ENCODE peak calls at places on chromosomes 3 and 15, in four cellular contexts. One of them, this sample, is unnamed.

GRCh38 chr3:15052335-15053242 is 12.5 kb downstream of the MRPS25 start:
- DNase-seq in neural crest cell: no peak
- DNase-seq in stimulated activated CD8-positive, alpha-beta memory T cell treated with anti-CD3 and anti-CD28 coated beads, Interleukin-7, amount 100 ng/mL, for 1 hour: no peak
- DNase-seq in GM12891: no peak
- DNase-seq in this sample: no peak

GRCh38 chr15:80580107-80580506 is 115.0 kb upstream of the ABHD17C start:
- DNase-seq in stimulated activated CD8-positive, alpha-beta memory T cell treated with anti-CD3 and anti-CD28 coated beads, Interleukin-7, amount 100 ng/mL, for 1 hour: no peak
- DNase-seq in GM12891: no peak
- DNase-seq in neural crest cell: no peak
- DNase-seq in this sample: no peak

GRCh38 chr3:150238043-150238802 is 169.9 kb upstream of the TSC22D2 start:
- DNase-seq in neural crest cell: no peak
- DNase-seq in GM12891: no peak
- DNase-seq in stimulated activated CD8-positive, alpha-beta memory T cell treated with anti-CD3 and anti-CD28 coated beads, Interleukin-7, amount 100 ng/mL, for 1 hour: no peak
- DNase-seq in this sample: peak

GRCh38 chr3:188053710-188054379 is 100.1 kb upstream of the LPP start:
- DNase-seq in stimulated activated CD8-positive, alpha-beta memory T cell treated with anti-CD3 and anti-CD28 coated beads, Interleukin-7, amount 100 ng/mL, for 1 hour: no peak
- DNase-seq in GM12891: no peak
- DNase-seq in neural crest cell: no peak
- DNase-seq in this sample: no peak

GRCh38 chr15:80818996-80819395 is 39.8 kb downstream of the CEMIP start:
- DNase-seq in neural crest cell: no peak
- DNase-seq in GM12891: no peak
- DNase-seq in stimulated activated CD8-positive, alpha-beta memory T cell treated with anti-CD3 and anti-CD28 coated beads, Interleukin-7, amount 100 ng/mL, for 1 hour: no peak
- DNase-seq in this sample: peak

GRCh38 chr15:22265056-22265945 is 185.0 kb downstream of the OR4M2 start:
- DNase-seq in stimulated activated CD8-positive, alpha-beta memory T cell treated with anti-CD3 and anti-CD28 coated beads, Interleukin-7, amount 100 ng/mL, for 1 hour: no peak
- DNase-seq in neural crest cell: no peak
- DNase-seq in GM12891: no peak
- DNase-seq in this sample: no peak

GRCh38 chr3:11391930-11392688 is 119.9 kb downstream of the ATG7 start:
- DNase-seq in neural crest cell: no peak
- DNase-seq in stimulated activated CD8-positive, alpha-beta memory T cell treated with anti-CD3 and anti-CD28 coated beads, Interleukin-7, amount 100 ng/mL, for 1 hour: no peak
- DNase-seq in GM12891: no peak
- DNase-seq in this sample: no peak

GRCh38 chr3:31793821-31794220 is 187.2 kb downstream of the OSBPL10 start:
- DNase-seq in stimulated activated CD8-positive, alpha-beta memory T cell treated with anti-CD3 and anti-CD28 coated beads, Interleukin-7, amount 100 ng/mL, for 1 hour: no peak
- DNase-seq in GM12891: no peak
- DNase-seq in neural crest cell: no peak
- DNase-seq in this sample: no peak

GRCh38 chr3:126102530-126102951 is 18.6 kb upstream of the SLC41A3 start:
- DNase-seq in stimulated activated CD8-positive, alpha-beta memory T cell treated with anti-CD3 and anti-CD28 coated beads, Interleukin-7, amount 100 ng/mL, for 1 hour: no peak
- DNase-seq in GM12891: no peak
- DNase-seq in neural crest cell: no peak
- DNase-seq in this sample: peak

GRCh38 chr15:96392380-96393208 is 62.1 kb downstream of the NR2F2 start:
- DNase-seq in GM12891: no peak
- DNase-seq in neural crest cell: no peak
- DNase-seq in stimulated activated CD8-positive, alpha-beta memory T cell treated with anti-CD3 and anti-CD28 coated beads, Interleukin-7, amount 100 ng/mL, for 1 hour: no peak
- DNase-seq in this sample: no peak

GRCh38 chr15:95449229-95449628 is 881.3 kb upstream of the NR2F2 start:
- DNase-seq in GM12891: no peak
- DNase-seq in neural crest cell: no peak
- DNase-seq in stimulated activated CD8-positive, alpha-beta memory T cell treated with anti-CD3 and anti-CD28 coated beads, Interleukin-7, amount 100 ng/mL, for 1 hour: no peak
- DNase-seq in this sample: no peak

GRCh38 chr3:105876745-105877624 is 8.2 kb upstream of the CBLB start:
- DNase-seq in neural crest cell: no peak
- DNase-seq in GM12891: no peak
- DNase-seq in stimulated activated CD8-positive, alpha-beta memory T cell treated with anti-CD3 and anti-CD28 coated beads, Interleukin-7, amount 100 ng/mL, for 1 hour: no peak
- DNase-seq in this sample: no peak

GRCh38 chr3:133988631-133989161 is 41.0 kb downstream of the SLCO2A1 start:
- DNase-seq in GM12891: no peak
- DNase-seq in stimulated activated CD8-positive, alpha-beta memory T cell treated with anti-CD3 and anti-CD28 coated beads, Interleukin-7, amount 100 ng/mL, for 1 hour: no peak
- DNase-seq in neural crest cell: no peak
- DNase-seq in this sample: no peak

GRCh38 chr3:14789640-14790285 is 29.0 kb upstream of the FGD5 start:
- DNase-seq in stimulated activated CD8-positive, alpha-beta memory T cell treated with anti-CD3 and anti-CD28 coated beads, Interleukin-7, amount 100 ng/mL, for 1 hour: no peak
- DNase-seq in neural crest cell: no peak
- DNase-seq in GM12891: no peak
- DNase-seq in this sample: no peak

GRCh38 chr3:131840151-131840797 is 194.5 kb downstream of the CPNE4 start:
- DNase-seq in neural crest cell: no peak
- DNase-seq in stimulated activated CD8-positive, alpha-beta memory T cell treated with anti-CD3 and anti-CD28 coated beads, Interleukin-7, amount 100 ng/mL, for 1 hour: no peak
- DNase-seq in GM12891: no peak
- DNase-seq in this sample: no peak

GRCh38 chr3:122773856-122774535 is 19.6 kb downstream of the HSPBAP1 start:
- DNase-seq in neural crest cell: no peak
- DNase-seq in stimulated activated CD8-positive, alpha-beta memory T cell treated with anti-CD3 and anti-CD28 coated beads, Interleukin-7, amount 100 ng/mL, for 1 hour: no peak
- DNase-seq in GM12891: no peak
- DNase-seq in this sample: no peak

GRCh38 chr15:56804908-56805307 is 71.6 kb upstream of the ZNF280D start:
- DNase-seq in GM12891: no peak
- DNase-seq in neural crest cell: no peak
- DNase-seq in stimulated activated CD8-positive, alpha-beta memory T cell treated with anti-CD3 and anti-CD28 coated beads, Interleukin-7, amount 100 ng/mL, for 1 hour: no peak
- DNase-seq in this sample: no peak

GRCh38 chr3:188792788-188793187 is 379.0 kb upstream of the TPRG1 start:
- DNase-seq in stimulated activated CD8-positive, alpha-beta memory T cell treated with anti-CD3 and anti-CD28 coated beads, Interleukin-7, amount 100 ng/mL, for 1 hour: no peak
- DNase-seq in neural crest cell: peak
- DNase-seq in GM12891: no peak
- DNase-seq in this sample: no peak

GRCh38 chr15:47066386-47066785 is 650.9 kb upstream of the SEMA6D start:
- DNase-seq in GM12891: no peak
- DNase-seq in neural crest cell: no peak
- DNase-seq in stimulated activated CD8-positive, alpha-beta memory T cell treated with anti-CD3 and anti-CD28 coated beads, Interleukin-7, amount 100 ng/mL, for 1 hour: no peak
- DNase-seq in this sample: no peak

GRCh38 chr15:58135511-58136174 is 2.5 kb upstream of the AQP9 start:
- DNase-seq in neural crest cell: no peak
- DNase-seq in GM12891: no peak
- DNase-seq in stimulated activated CD8-positive, alpha-beta memory T cell treated with anti-CD3 and anti-CD28 coated beads, Interleukin-7, amount 100 ng/mL, for 1 hour: no peak
- DNase-seq in this sample: no peak

GRCh38 chr3:166455724-166456123 is 618.5 kb upstream of the BCHE start:
- DNase-seq in neural crest cell: no peak
- DNase-seq in stimulated activated CD8-positive, alpha-beta memory T cell treated with anti-CD3 and anti-CD28 coated beads, Interleukin-7, amount 100 ng/mL, for 1 hour: no peak
- DNase-seq in GM12891: no peak
- DNase-seq in this sample: no peak

GRCh38 chr3:188025555-188025954 is 128.4 kb upstream of the LPP start:
- DNase-seq in neural crest cell: no peak
- DNase-seq in stimulated activated CD8-positive, alpha-beta memory T cell treated with anti-CD3 and anti-CD28 coated beads, Interleukin-7, amount 100 ng/mL, for 1 hour: no peak
- DNase-seq in GM12891: no peak
- DNase-seq in this sample: no peak

GRCh38 chr3:159761377-159761776 is 227.3 kb upstream of the IL12A start:
- DNase-seq in stimulated activated CD8-positive, alpha-beta memory T cell treated with anti-CD3 and anti-CD28 coated beads, Interleukin-7, amount 100 ng/mL, for 1 hour: no peak
- DNase-seq in GM12891: no peak
- DNase-seq in neural crest cell: no peak
- DNase-seq in this sample: peak